ENCODE peak calls at places on chromosome 5, in seven cellular contexts. H is stimulated activated CD8-positive, alpha-beta memory T cell treated with anti-CD3 and anti-CD28 coated beads, Interleukin-2, amount 100 ng/mL, for 48 hours; A is cardiac fibroblast; O is stimulated activated naive CD8-positive, alpha-beta T cell treated with anti-CD3 and anti-CD28 coated beads, Interleukin-15, amount 100 ng/mL, for 72 hours; B is CD8-positive, alpha-beta T cell; U is HCEC 1CT; Q is PC-3. J is an unnamed sample.

GRCh38 chr5:94750681-94751080 is 132.2 kb downstream of the SLF1 start:
- DNase-seq in A (no peak), H (no peak), B (no peak), Q (no peak), O (no peak), U (no peak), J (no peak)

GRCh38 chr5:78648359-78649219 is at the start of gene LHFPL2:
- DNase-seq in B (peak), Q (peak), O (peak), H (no peak), A (peak), U (peak), J (peak)

GRCh38 chr5:132102944-132103343 is 29.4 kb downstream of the CSF2 start:
- DNase-seq in U (no peak), O (no peak), B (no peak), H (no peak), A (no peak), Q (no peak), J (no peak)

GRCh38 chr5:67052034-67052433 is 144.6 kb downstream of the CD180 start:
- DNase-seq in Q (peak), O (no peak), A (peak), U (peak), H (no peak), B (no peak), J (no peak)

GRCh38 chr5:52801329-52801728 is 13.6 kb downstream of the ITGA1 start:
- DNase-seq in A (peak), Q (peak), B (no peak), O (no peak), H (no peak), U (peak), J (peak)

GRCh38 chr5:10308844-10309243 is 1.1 kb upstream of the CMBL start:
- DNase-seq in B (no peak), O (no peak), U (no peak), H (no peak), Q (no peak), A (no peak), J (no peak)

GRCh38 chr5:142653321-142653720 is 32.6 kb downstream of the FGF1 start:
- DNase-seq in A (no peak), O (no peak), H (no peak), U (no peak), Q (no peak), B (no peak), J (no peak)

GRCh38 chr5:10999714-11000113 is 238.7 kb upstream of the DAP start:
- DNase-seq in H (no peak), U (no peak), Q (no peak), O (no peak), A (no peak), B (no peak), J (no peak)

GRCh38 chr5:54643679-54644078 is 126.1 kb downstream of the SNX18 start:
- DNase-seq in O (no peak), H (no peak), U (peak), B (no peak), Q (peak), A (peak), J (peak)

GRCh38 chr5:1549631-1550030 is 25.9 kb upstream of the LPCAT1 start:
- DNase-seq in O (no peak), H (no peak), A (no peak), U (no peak), Q (no peak), B (no peak), J (no peak)

GRCh38 chr5:104199771-104200170 is 637.2 kb upstream of the NUDT12 start:
- DNase-seq in A (peak), Q (no peak), H (no peak), O (no peak), U (no peak), B (no peak), J (no peak)

GRCh38 chr5:113266913-113267227 is 167.9 kb downstream of the TSSK1B start:
- DNase-seq in O (no peak), Q (peak), U (no peak), H (no peak), B (no peak), A (no peak), J (no peak)

GRCh38 chr5:59893436-59894227 is at the start of gene PDE4D:
- DNase-seq in U (peak), H (no peak), O (peak), Q (peak), B (no peak), A (peak), J (peak)

GRCh38 chr5:97065475-97065874 is 76.9 kb downstream of the LIX1 start:
- DNase-seq in U (no peak), B (no peak), H (no peak), A (no peak), Q (peak), O (no peak), J (no peak)

GRCh38 chr5:8726383-8727036 is 819.4 kb downstream of the SEMA5A start:
- DNase-seq in Q (no peak), U (no peak), H (no peak), B (no peak), A (no peak), O (no peak), J (peak)

GRCh38 chr5:143812085-143812705 is at the start of gene HMHB1:
- DNase-seq in A (no peak), Q (no peak), O (no peak), H (no peak), U (no peak), B (no peak), J (no peak)

GRCh38 chr5:1468629-1469527 is 23.6 kb upstream of the SLC6A3 start:
- DNase-seq in O (no peak), H (no peak), A (no peak), U (no peak), Q (no peak), B (no peak), J (no peak)

GRCh38 chr5:1502046-1502736 is 21.6 kb downstream of the LPCAT1 start:
- DNase-seq in H (no peak), O (no peak), Q (no peak), U (no peak), A (no peak), B (peak), J (no peak)

GRCh38 chr5:34007116-34007674 is 655 bp downstream of the AMACR start:
- DNase-seq in H (no peak), Q (no peak), O (no peak), U (no peak), B (no peak), A (peak), J (peak)

GRCh38 chr5:131186561-131187256 is 16.0 kb downstream of the LYRM7 start:
- DNase-seq in O (no peak), A (peak), Q (peak), U (peak), B (no peak), H (no peak), J (peak)

GRCh38 chr5:124519396-124519795 is 227.0 kb downstream of the ZNF608 start:
- DNase-seq in A (peak), O (no peak), B (no peak), Q (no peak), U (peak), H (no peak), J (peak)

GRCh38 chr5:113612060-113612496 is 98.6 kb downstream of the YTHDC2 start:
- DNase-seq in H (no peak), O (no peak), U (peak), B (no peak), A (peak), Q (peak), J (peak)

GRCh38 chr5:41794478-41794877 is 75.7 kb downstream of the OXCT1 start:
- DNase-seq in U (peak), H (no peak), A (peak), O (no peak), Q (peak), B (no peak), J (peak)

GRCh38 chr5:59506285-59506877 is 387.1 kb downstream of the PDE4D start:
- DNase-seq in Q (peak), U (peak), H (no peak), B (no peak), O (no peak), A (peak), J (peak)

GRCh38 chr5:176658007-176658599 is 10.8 kb downstream of the TSPAN17 start:
- DNase-seq in U (peak), H (peak), B (peak), A (peak), O (peak), Q (peak), J (peak)

GRCh38 chr5:85249204-85249603 is 864.5 kb upstream of the EDIL3 start:
- DNase-seq in U (no peak), O (no peak), B (no peak), Q (no peak), A (no peak), H (no peak), J (no peak)

GRCh38 chr5:893711-894110 is 1.0 kb downstream of the TRIP13 start:
- DNase-seq in H (no peak), Q (no peak), A (no peak), B (no peak), U (no peak), O (no peak), J (no peak)

J was measured in astrocyte of the spinal cord.